ENCODE peak calls at places on chromosomes 3 and 15, in four cellular contexts. P, F, G and R are unnamed samples.

GRCh38 chr3:44509393-44509921 is 32.0 kb upstream of the ZNF445 start:
- DNase-seq in G (no peak), F (no peak), P (peak), R (no peak)

GRCh38 chr3:58178528-58179234 is 32.1 kb downstream of the DNASE1L3 start:
- DNase-seq in P (no peak), G (no peak), F (no peak), R (no peak)

GRCh38 chr3:187261541-187261969 is 30.0 kb downstream of the MASP1 start:
- DNase-seq in G (no peak), F (no peak), P (no peak), R (peak)

GRCh38 chr15:87496109-87496508 is 760.4 kb downstream of the NTRK3 start:
- DNase-seq in G (no peak), P (no peak), F (no peak), R (no peak)

GRCh38 chr3:27675287-27675686 is 46.8 kb downstream of the EOMES start:
- DNase-seq in G (no peak), F (peak), P (no peak), R (no peak)

GRCh38 chr15:64895285-64896065 is 16.2 kb upstream of the ANKDD1A start:
- DNase-seq in G (no peak), P (no peak), F (no peak), R (no peak)

GRCh38 chr3:132788299-132788698 is 66.1 kb upstream of the NPHP3 start:
- DNase-seq in G (no peak), F (peak), P (no peak), R (no peak)

GRCh38 chr3:8722808-8723207 is 10.8 kb upstream of the CAV3 start:
- DNase-seq in F (no peak), P (no peak), G (no peak), R (no peak)

GRCh38 chr15:25787855-25788521 is 75.1 kb downstream of the ATP10A start:
- DNase-seq in G (no peak), F (no peak), P (peak), R (peak)

GRCh38 chr15:82263350-82263749 is 732 bp downstream of the SAXO2 start:
- DNase-seq in G (no peak), P (peak), F (peak), R (no peak)

GRCh38 chr3:99934984-99935797 is 117.5 kb downstream of the CMSS1 start:
- DNase-seq in F (no peak), G (no peak), P (no peak), R (no peak)

GRCh38 chr3:172705166-172705565 is 5.7 kb downstream of the NCEH1 start:
- DNase-seq in P (no peak), F (no peak), G (no peak), R (no peak)

GRCh38 chr3:186917660-186918312 is 12.5 kb upstream of the ST6GAL1 start:
- DNase-seq in P (no peak), G (no peak), F (no peak), R (no peak)

GRCh38 chr3:64900916-64901903 is 213.4 kb upstream of the ADAMTS9 start:
- DNase-seq in P (no peak), G (no peak), F (no peak), R (no peak)

GRCh38 chr3:46947981-46948791 is 28.4 kb downstream of the CCDC12 start:
- DNase-seq in G (peak), P (peak), F (no peak), R (no peak)

GRCh38 chr3:49607796-49608195 is 53.5 kb downstream of the BSN start:
- DNase-seq in G (no peak), P (no peak), F (no peak), R (peak)

GRCh38 chr3:106167728-106168127 is 298.9 kb upstream of the CBLB start:
- DNase-seq in F (no peak), P (no peak), G (no peak), R (no peak)

GRCh38 chr3:133886031-133886722 is 9.5 kb downstream of the RAB6B start:
- DNase-seq in P (no peak), F (no peak), G (no peak), R (peak)

GRCh38 chr3:184229424-184230080 is at the start of gene VWA5B2:
- DNase-seq in G (peak), F (peak), P (peak), R (peak)

GRCh38 chr3:87158823-87159222 is 68.3 kb upstream of the CHMP2B start:
- DNase-seq in F (no peak), P (no peak), G (no peak), R (no peak)

GRCh38 chr3:101571028-101571895 is 2.7 kb upstream of the PCNP start:
- DNase-seq in P (no peak), G (no peak), F (no peak), R (no peak)

GRCh38 chr3:8368598-8368997 is 133.0 kb upstream of the LMCD1 start:
- DNase-seq in P (no peak), G (no peak), F (no peak), R (no peak)

GRCh38 chr3:157263027-157263426 is 103.1 kb upstream of the CCNL1 start:
- DNase-seq in P (no peak), F (no peak), G (no peak), R (no peak)

GRCh38 chr3:175585898-175586297 is 726.8 kb downstream of the NAALADL2 start:
- DNase-seq in P (no peak), G (no peak), F (peak), R (peak)

GRCh38 chr3:185813205-185813604 is 11.6 kb downstream of the IGF2BP2 start:
- DNase-seq in F (no peak), P (no peak), G (no peak), R (no peak)

GRCh38 chr3:133137042-133137393 is 98.8 kb downstream of the TMEM108 start:
- DNase-seq in P (no peak), F (no peak), G (no peak), R (no peak)

GRCh38 chr3:156614642-156615511 is 59.5 kb upstream of the TIPARP start:
- DNase-seq in G (no peak), P (no peak), F (no peak), R (no peak)

GRCh38 chr3:147195896-147196295 is 210.4 kb downstream of the ZIC4 start:
- DNase-seq in G (no peak), P (no peak), F (no peak), R (no peak)

GRCh38 chr15:40046721-40047412 is 7.9 kb upstream of the SRP14 start:
- DNase-seq in F (peak), G (peak), P (peak), R (peak)

GRCh38 chr3:14510838-14511622 is 29.1 kb downstream of the GRIP2 start:
- DNase-seq in F (no peak), G (no peak), P (no peak), R (no peak)

GRCh38 chr15:79179108-79179561 is 88.6 kb upstream of the RASGRF1 start:
- DNase-seq in G (no peak), P (peak), F (peak), R (peak)

GRCh38 chr3:140906785-140907184 is 34.9 kb upstream of the SLC25A36 start:
- DNase-seq in P (no peak), F (no peak), G (no peak), R (no peak)

GRCh38 chr3:47266709-47267489 is 15.7 kb downstream of the KIF9 start:
- DNase-seq in P (no peak), F (peak), G (peak), R (peak)

GRCh38 chr15:48427479-48427878 is 96.2 kb downstream of the DUT start:
- DNase-seq in F (no peak), P (no peak), G (no peak), R (no peak)

GRCh38 chr3:59660852-59661624 is 611.2 kb upstream of the CFAP20DC start:
- DNase-seq in P (no peak), G (no peak), F (no peak), R (no peak)

GRCh38 chr3:153290278-153291015 is 128.4 kb downstream of the RAP2B start:
- DNase-seq in G (no peak), P (peak), F (peak), R (no peak)

GRCh38 chr15:86505951-86506350 is 426.3 kb downstream of the AGBL1 start:
- DNase-seq in P (no peak), G (no peak), F (no peak), R (no peak)

GRCh38 chr3:18499256-18499655 is 74.1 kb upstream of the SATB1 start:
- DNase-seq in G (no peak), P (no peak), F (no peak), R (no peak)

GRCh38 chr3:36907911-36908646 is 36.8 kb downstream of the TRANK1 start:
- DNase-seq in P (peak), G (peak), F (peak), R (peak)

GRCh38 chr15:67093146-67093874 is 27.9 kb downstream of the SMAD3 start:
- DNase-seq in G (no peak), F (no peak), P (no peak), R (no peak)

GRCh38 chr15:67091073-67091965 is 25.9 kb downstream of the SMAD3 start:
- DNase-seq in P (peak), G (peak), F (peak), R (peak)

GRCh38 chr15:67090297-67091072 is 25.1 kb downstream of the SMAD3 start:
- DNase-seq in P (no peak), G (no peak), F (no peak), R (no peak)

GRCh38 chr15:67092726-67093125 is 27.3 kb downstream of the SMAD3 start:
- DNase-seq in F (no peak), G (no peak), P (no peak), R (no peak)

GRCh38 chr15:67091966-67092677 is 26.7 kb downstream of the SMAD3 start:
- DNase-seq in F (no peak), P (no peak), G (no peak), R (no peak)
- H3K27ac ChIP-seq in F (peak), P (peak), G (peak), R (peak)

DNA sequence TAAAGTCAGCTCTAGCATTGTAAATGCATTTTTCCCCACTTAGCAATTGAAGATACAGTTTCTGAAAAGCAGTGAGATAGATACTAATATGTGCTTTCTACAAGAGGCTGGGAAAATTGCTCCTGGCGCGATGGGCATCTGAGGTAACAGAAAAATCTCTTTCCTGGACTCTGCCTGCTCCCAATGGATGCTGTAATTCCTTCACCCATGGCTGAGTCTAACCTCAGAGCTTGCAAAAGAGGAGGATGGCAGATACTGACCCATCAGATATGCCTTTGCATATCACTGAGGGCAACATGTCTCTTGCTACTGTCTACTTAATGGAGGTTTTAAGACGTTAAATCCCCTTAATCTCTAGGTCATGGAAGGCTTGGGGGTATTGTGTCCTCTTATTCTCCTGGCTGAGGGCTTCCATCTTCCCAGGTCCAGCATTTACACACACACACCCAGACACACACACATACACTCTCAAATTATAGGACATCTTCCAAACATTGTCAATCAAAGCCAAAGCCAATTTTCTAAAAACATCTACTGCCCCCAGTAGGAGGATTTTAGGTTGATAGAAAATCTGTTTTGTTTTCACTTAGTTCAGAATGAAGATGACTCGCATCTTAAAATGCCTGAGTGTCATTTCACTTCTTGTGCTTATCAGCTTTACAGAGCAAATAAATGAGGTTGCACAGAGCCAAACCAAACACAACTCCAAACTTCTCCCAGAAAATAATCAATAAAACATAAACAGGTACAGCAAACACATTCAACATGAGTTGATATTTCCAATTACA is 2.4 kb downstream of the TRPM1 start:
- DNase-seq in G (no peak), F (no peak), P (no peak), R (no peak)
- H3K27ac ChIP-seq in G (no peak), F (no peak), P (no peak), R (no peak)

DNA sequence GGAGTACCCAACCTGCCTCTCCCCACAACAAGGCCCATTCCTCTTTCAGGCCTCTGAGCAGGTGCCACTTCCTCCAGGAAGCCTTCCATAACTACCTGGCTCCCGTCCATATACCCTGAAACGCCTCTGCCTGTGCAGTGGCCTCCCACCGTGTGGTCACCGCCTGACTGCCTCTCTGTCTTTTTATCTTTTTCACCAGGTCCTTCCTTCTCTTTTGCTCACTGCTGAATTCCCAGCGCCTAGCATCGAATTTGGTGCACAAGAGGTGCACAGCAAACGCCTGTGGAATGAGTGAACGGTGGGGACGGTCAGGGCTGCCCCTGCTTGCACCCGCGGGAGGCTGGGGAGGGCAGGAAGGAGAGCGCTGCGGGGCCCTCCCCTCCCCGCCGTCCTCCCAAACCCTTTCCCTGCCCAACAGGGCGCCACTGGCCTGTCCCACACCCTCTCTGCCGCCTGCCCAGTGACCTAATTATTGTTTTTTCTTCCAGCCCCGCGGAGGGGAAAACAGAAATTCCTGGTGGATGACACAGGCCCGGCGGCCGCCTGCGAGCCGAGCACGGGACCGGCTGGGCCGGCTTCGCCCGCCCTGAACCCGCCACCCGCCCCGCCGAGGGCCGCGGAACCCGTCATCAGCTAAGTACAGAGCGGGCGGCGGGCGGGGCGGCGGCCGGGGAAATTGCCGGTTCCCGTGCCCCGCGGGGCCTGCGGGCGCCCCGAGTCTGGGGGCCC is 140.1 kb downstream of the SMAD6 start:
- DNase-seq in G (peak), F (peak), P (peak), R (peak)
- H3K27ac ChIP-seq in G (peak), F (peak), P (peak), R (peak)

DNA sequence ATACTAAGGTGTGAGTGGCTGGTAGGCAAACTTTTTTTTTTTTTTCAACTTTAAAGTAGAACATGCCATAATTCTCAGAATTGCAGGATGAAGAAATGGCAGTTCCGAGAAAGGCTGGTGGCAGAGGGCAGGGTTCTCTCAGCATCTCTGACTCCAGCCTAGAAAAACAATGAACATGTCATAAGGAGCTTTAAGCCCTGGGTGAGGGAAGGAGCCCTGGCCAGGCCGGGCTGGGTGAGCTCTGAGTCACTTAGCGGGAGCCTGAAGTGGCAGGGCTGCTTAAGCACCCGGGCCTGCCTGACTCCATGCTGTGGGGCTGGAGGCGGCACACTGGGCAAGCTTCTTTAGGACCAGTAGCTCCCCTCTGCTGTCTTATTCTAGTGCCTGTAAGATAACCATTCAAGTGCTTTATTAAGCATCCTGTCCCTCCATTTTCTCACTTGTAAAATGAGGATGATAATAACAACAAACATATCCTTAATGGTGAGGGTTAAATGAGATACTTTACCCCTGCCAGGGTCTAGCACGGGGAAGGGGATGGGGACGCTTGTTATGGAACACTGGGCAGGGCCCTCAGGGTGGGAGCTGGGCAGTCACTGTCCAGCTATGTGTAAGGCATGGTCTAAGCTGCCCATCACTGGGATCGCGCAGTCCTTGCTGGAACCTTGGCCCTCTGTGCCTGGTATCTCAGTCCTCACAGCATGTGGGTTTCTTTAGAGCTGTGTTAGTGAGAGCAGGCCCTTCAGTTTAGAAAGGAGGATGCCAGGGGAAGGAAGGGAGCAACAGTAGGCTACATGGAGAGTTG is 18.4 kb downstream of the SMAD6 start:
- DNase-seq in F (peak), P (no peak), G (no peak), R (peak)
- H3K27ac ChIP-seq in F (peak), P (peak), G (no peak), R (no peak)

DNA sequence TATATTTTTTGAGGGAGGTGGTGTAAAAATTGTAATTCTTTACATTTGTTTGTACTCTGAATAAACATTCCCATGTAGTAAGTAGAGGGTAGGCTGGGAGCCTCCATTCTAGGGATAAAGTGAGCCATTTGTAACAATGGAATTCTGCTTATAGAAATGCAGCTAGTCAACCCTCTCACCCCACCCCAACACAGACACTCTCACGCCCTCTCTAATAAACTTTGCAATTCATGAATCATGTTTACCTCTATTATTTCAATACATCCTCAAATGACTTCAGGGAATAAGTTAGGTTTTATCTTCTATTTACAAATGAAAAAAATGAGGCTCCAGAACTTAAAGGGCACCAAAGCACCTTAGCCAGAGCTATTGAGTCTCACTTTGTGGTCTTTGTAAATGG is 56.5 kb upstream of the PDZRN3 start:
- DNase-seq in G (no peak), P (no peak), F (no peak), R (no peak)
- H3K27ac ChIP-seq in G (no peak), P (no peak), F (no peak), R (no peak)

DNA sequence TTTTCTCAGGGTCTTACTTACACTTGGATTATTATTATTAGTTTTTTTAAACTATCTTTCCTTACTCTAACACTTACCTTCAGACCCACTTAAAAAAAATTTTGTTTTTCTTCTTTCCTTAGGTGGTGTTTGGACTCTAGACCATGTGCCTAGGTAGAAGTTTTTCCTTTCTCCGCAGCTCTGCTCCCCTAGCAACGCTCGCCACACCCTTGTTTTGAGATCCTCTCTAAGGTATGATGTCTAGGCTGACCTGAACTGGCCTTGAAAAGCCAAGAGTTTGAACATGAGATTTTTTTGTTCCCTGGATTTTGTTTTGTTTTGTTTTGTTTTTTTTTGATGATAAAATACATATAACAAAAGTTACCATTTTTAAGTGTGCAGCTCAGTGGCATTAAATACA is 16.2 kb downstream of the ZNF592 start:
- DNase-seq in G (no peak), P (no peak), F (no peak), R (no peak)
- H3K27ac ChIP-seq in G (no peak), P (no peak), F (no peak), R (no peak)

GRCh38 chr3:179967622-179968021 is 69.1 kb downstream of the PEX5L start:
- DNase-seq in P (no peak), F (no peak), G (no peak), R (no peak)

GRCh38 chr3:179969525-179969924 is 67.2 kb downstream of the PEX5L start:
- DNase-seq in G (no peak), F (peak), P (peak), R (no peak)

GRCh38 chr3:179962617-179963387 is 73.9 kb downstream of the PEX5L start:
- DNase-seq in F (no peak), G (no peak), P (no peak), R (no peak)

GRCh38 chr3:179961081-179962078 is 75.4 kb downstream of the PEX5L start:
- DNase-seq in P (no peak), G (no peak), F (no peak), R (no peak)

DNA sequence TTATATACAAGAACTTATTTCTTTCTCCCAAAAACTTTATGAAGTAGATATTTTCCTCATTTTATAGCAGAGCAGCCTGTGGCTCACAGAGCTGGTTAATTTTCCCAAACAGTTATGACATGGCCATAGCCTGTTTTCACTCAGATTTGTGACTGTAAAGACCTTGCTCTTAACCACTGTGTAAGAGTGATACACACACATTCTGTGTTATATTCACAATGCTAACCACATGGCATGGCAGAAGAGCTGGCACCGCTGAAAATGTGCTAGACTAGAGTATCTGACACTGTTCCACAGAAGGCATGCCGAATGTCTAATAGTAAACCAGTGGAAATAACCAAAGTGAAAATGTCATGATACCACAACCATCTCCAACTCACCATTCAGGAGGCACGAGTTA is 71.9 kb downstream of the PEX5L start:
- DNase-seq in P (no peak), G (no peak), F (no peak), R (no peak)
- H3K27ac ChIP-seq in P (no peak), G (no peak), F (no peak), R (no peak)

GRCh38 chr3:126512026-126512425 is 5.5 kb downstream of the UROC1 start:
- DNase-seq in P (no peak), G (no peak), F (no peak), R (peak)
- H3K27ac ChIP-seq in P (no peak), G (no peak), F (no peak), R (no peak)